ENCODE peak calls at places on chromosome 9, in seven cellular contexts. One of them, this sample, is unnamed.

GRCh38 chr9:114363424-114363823 is 24.4 kb downstream of the AKNA start:
- DNase-seq in IMR-90: no peak
- DNase-seq in A549: no peak
- DNase-seq in HepG2: no peak
- DNase-seq in H1: no peak
- DNase-seq in GM12878: no peak
- DNase-seq in K562: no peak
- DNase-seq in this sample: no peak

GRCh38 chr9:33619666-33620404 is 95.8 kb downstream of the ANKRD18B start:
- DNase-seq in H1: no peak
- DNase-seq in K562: peak
- DNase-seq in A549: peak
- DNase-seq in IMR-90: peak
- DNase-seq in GM12878: no peak
- DNase-seq in HepG2: peak
- DNase-seq in this sample: no peak

GRCh38 chr9:98656536-98656935 is 52.2 kb downstream of the GABBR2 start:
- DNase-seq in HepG2: no peak
- DNase-seq in K562: no peak
- DNase-seq in H1: no peak
- DNase-seq in A549: no peak
- DNase-seq in IMR-90: no peak
- DNase-seq in GM12878: no peak
- DNase-seq in this sample: no peak

GRCh38 chr9:137213160-137214060 is 7.9 kb downstream of the NDOR1 start:
- DNase-seq in HepG2: no peak
- DNase-seq in H1: no peak
- DNase-seq in GM12878: no peak
- DNase-seq in A549: no peak
- DNase-seq in K562: no peak
- DNase-seq in IMR-90: no peak
- DNase-seq in this sample: no peak

GRCh38 chr9:121721770-121722169 is 70.3 kb downstream of the DAB2IP start:
- DNase-seq in IMR-90: peak
- DNase-seq in A549: no peak
- DNase-seq in GM12878: no peak
- DNase-seq in K562: no peak
- DNase-seq in HepG2: no peak
- DNase-seq in H1: no peak
- DNase-seq in this sample: no peak

GRCh38 chr9:137444106-137444790 is 3.1 kb upstream of the ENTPD8 start:
- DNase-seq in HepG2: no peak
- DNase-seq in A549: no peak
- DNase-seq in IMR-90: no peak
- DNase-seq in K562: no peak
- DNase-seq in H1: no peak
- DNase-seq in GM12878: no peak
- DNase-seq in this sample: no peak

GRCh38 chr9:25350011-25350410 is 328.2 kb downstream of the TUSC1 start:
- DNase-seq in IMR-90: no peak
- DNase-seq in K562: no peak
- DNase-seq in GM12878: no peak
- DNase-seq in HepG2: no peak
- DNase-seq in H1: no peak
- DNase-seq in A549: no peak
- DNase-seq in this sample: no peak

GRCh38 chr9:69223605-69224004 is 49.5 kb downstream of the TJP2 start:
- DNase-seq in K562: peak
- DNase-seq in H1: peak
- DNase-seq in HepG2: peak
- DNase-seq in A549: peak
- DNase-seq in GM12878: no peak
- DNase-seq in IMR-90: peak
- DNase-seq in this sample: peak

GRCh38 chr9:91422832-91423711 is 560 bp downstream of the NFIL3 start:
- DNase-seq in IMR-90: peak
- DNase-seq in A549: peak
- DNase-seq in H1: no peak
- DNase-seq in K562: peak
- DNase-seq in GM12878: no peak
- DNase-seq in HepG2: peak
- DNase-seq in this sample: peak

GRCh38 chr9:111118256-111118950 is 80.1 kb upstream of the LPAR1 start:
- DNase-seq in IMR-90: peak
- DNase-seq in HepG2: no peak
- DNase-seq in A549: no peak
- DNase-seq in GM12878: no peak
- DNase-seq in K562: no peak
- DNase-seq in H1: no peak
- DNase-seq in this sample: no peak

GRCh38 chr9:16217933-16218830 is 652.3 kb downstream of the BNC2 start:
- DNase-seq in HepG2: no peak
- DNase-seq in GM12878: no peak
- DNase-seq in IMR-90: no peak
- DNase-seq in K562: no peak
- DNase-seq in H1: no peak
- DNase-seq in A549: no peak
- DNase-seq in this sample: no peak

GRCh38 chr9:4680750-4681149 is 1.4 kb downstream of the CDC37L1 start:
- DNase-seq in GM12878: no peak
- DNase-seq in HepG2: peak
- DNase-seq in IMR-90: peak
- DNase-seq in K562: no peak
- DNase-seq in H1: no peak
- DNase-seq in A549: no peak
- DNase-seq in this sample: no peak

GRCh38 chr9:82957526-82958379 is 105.2 kb downstream of the RASEF start:
- DNase-seq in H1: no peak
- DNase-seq in A549: no peak
- DNase-seq in HepG2: no peak
- DNase-seq in GM12878: no peak
- DNase-seq in IMR-90: no peak
- DNase-seq in K562: no peak
- DNase-seq in this sample: no peak

GRCh38 chr9:114771901-114772300 is 33.9 kb downstream of the TNFSF15 start:
- DNase-seq in H1: no peak
- DNase-seq in IMR-90: no peak
- DNase-seq in K562: no peak
- DNase-seq in A549: no peak
- DNase-seq in HepG2: no peak
- DNase-seq in GM12878: no peak
- DNase-seq in this sample: no peak

GRCh38 chr9:109968702-109969450 is 188.9 kb downstream of the PALM2AKAP2 start:
- DNase-seq in H1: peak
- DNase-seq in A549: no peak
- DNase-seq in IMR-90: peak
- DNase-seq in GM12878: no peak
- DNase-seq in HepG2: peak
- DNase-seq in K562: no peak
- DNase-seq in this sample: peak

GRCh38 chr9:135478191-135478590 is 1.4 kb upstream of the PPP1R26 start:
- DNase-seq in A549: no peak
- DNase-seq in K562: no peak
- DNase-seq in HepG2: no peak
- DNase-seq in GM12878: no peak
- DNase-seq in H1: no peak
- DNase-seq in IMR-90: no peak
- DNase-seq in this sample: no peak

GRCh38 chr9:105416840-105417239 is 31.0 kb upstream of the FSD1L start:
- DNase-seq in K562: no peak
- DNase-seq in IMR-90: no peak
- DNase-seq in H1: no peak
- DNase-seq in HepG2: no peak
- DNase-seq in GM12878: no peak
- DNase-seq in A549: no peak
- DNase-seq in this sample: no peak

GRCh38 chr9:121651295-121652036 is at the start of gene DAB2IP:
- DNase-seq in K562: no peak
- DNase-seq in GM12878: no peak
- DNase-seq in A549: no peak
- DNase-seq in IMR-90: peak
- DNase-seq in HepG2: no peak
- DNase-seq in H1: no peak
- DNase-seq in this sample: peak

GRCh38 chr9:96299823-96300222 is 2.2 kb downstream of the HSD17B3 start:
- DNase-seq in H1: no peak
- DNase-seq in HepG2: no peak
- DNase-seq in IMR-90: peak
- DNase-seq in K562: no peak
- DNase-seq in A549: no peak
- DNase-seq in GM12878: no peak
- DNase-seq in this sample: no peak

GRCh38 chr9:27053369-27054057 is 48.0 kb upstream of the LRRC19 start:
- DNase-seq in A549: no peak
- DNase-seq in HepG2: no peak
- DNase-seq in GM12878: no peak
- DNase-seq in K562: no peak
- DNase-seq in H1: no peak
- DNase-seq in IMR-90: peak
- DNase-seq in this sample: no peak

GRCh38 chr9:95143591-95144561 is 173.6 kb downstream of the FANCC start:
- DNase-seq in IMR-90: peak
- DNase-seq in H1: no peak
- DNase-seq in K562: no peak
- DNase-seq in HepG2: peak
- DNase-seq in A549: no peak
- DNase-seq in GM12878: no peak
- DNase-seq in this sample: no peak

GRCh38 chr9:110027624-110028023 is 180.3 kb downstream of the C9orf152 start:
- DNase-seq in A549: no peak
- DNase-seq in H1: no peak
- DNase-seq in HepG2: peak
- DNase-seq in K562: no peak
- DNase-seq in IMR-90: peak
- DNase-seq in GM12878: no peak
- DNase-seq in this sample: no peak

GRCh38 chr9:86944974-86945867 is 2.1 kb downstream of the GAS1 start:
- DNase-seq in A549: no peak
- DNase-seq in K562: no peak
- DNase-seq in HepG2: no peak
- DNase-seq in GM12878: no peak
- DNase-seq in H1: no peak
- DNase-seq in IMR-90: peak
- DNase-seq in this sample: peak

GRCh38 chr9:74281674-74282073 is 215.5 kb upstream of the RORB start:
- DNase-seq in GM12878: no peak
- DNase-seq in HepG2: peak
- DNase-seq in A549: no peak
- DNase-seq in H1: no peak
- DNase-seq in K562: peak
- DNase-seq in IMR-90: no peak
- DNase-seq in this sample: peak

GRCh38 chr9:111263116-111263515 is 66.9 kb downstream of the OR2K2 start:
- DNase-seq in H1: no peak
- DNase-seq in K562: no peak
- DNase-seq in IMR-90: no peak
- DNase-seq in A549: no peak
- DNase-seq in HepG2: no peak
- DNase-seq in GM12878: no peak
- DNase-seq in this sample: no peak

GRCh38 chr9:126611592-126612328 is 2.0 kb upstream of the LMX1B start:
- DNase-seq in HepG2: peak
- DNase-seq in A549: peak
- DNase-seq in H1: peak
- DNase-seq in IMR-90: peak
- DNase-seq in K562: peak
- DNase-seq in GM12878: no peak
- DNase-seq in this sample: peak

GRCh38 chr9:134642385-134643181 is 980 bp downstream of the COL5A1 start:
- DNase-seq in HepG2: no peak
- DNase-seq in IMR-90: peak
- DNase-seq in H1: no peak
- DNase-seq in K562: no peak
- DNase-seq in A549: peak
- DNase-seq in GM12878: no peak
- DNase-seq in this sample: peak

GRCh38 chr9:111965566-111966019 is 69.0 kb downstream of the UGCG start:
- DNase-seq in A549: peak
- DNase-seq in K562: no peak
- DNase-seq in H1: no peak
- DNase-seq in IMR-90: peak
- DNase-seq in HepG2: peak
- DNase-seq in GM12878: peak
- DNase-seq in this sample: no peak

GRCh38 chr9:134536101-134536900 is 105.3 kb upstream of the COL5A1 start:
- DNase-seq in A549: no peak
- DNase-seq in GM12878: no peak
- DNase-seq in K562: no peak
- DNase-seq in H1: no peak
- DNase-seq in HepG2: no peak
- DNase-seq in IMR-90: peak
- DNase-seq in this sample: no peak

GRCh38 chr9:23005061-23005690 is 558.6 kb downstream of the DMRTA1 start:
- DNase-seq in A549: no peak
- DNase-seq in GM12878: no peak
- DNase-seq in K562: no peak
- DNase-seq in H1: no peak
- DNase-seq in HepG2: no peak
- DNase-seq in IMR-90: no peak
- DNase-seq in this sample: no peak

GRCh38 chr9:31916591-31917223 is 467.7 kb upstream of the ACO1 start:
- DNase-seq in IMR-90: no peak
- DNase-seq in HepG2: peak
- DNase-seq in GM12878: no peak
- DNase-seq in K562: no peak
- DNase-seq in H1: no peak
- DNase-seq in A549: no peak
- DNase-seq in this sample: peak
- TF ChIP-seq USF2 in IMR-90: no peak
- TF ChIP-seq USF2 in HepG2: no peak
- TF ChIP-seq USF2 in GM12878: no peak
- TF ChIP-seq USF2 in K562: no peak
- TF ChIP-seq USF2 in H1: no peak
- TF ChIP-seq USF2 in A549: no peak
- TF ChIP-seq USF2 in this sample: no peak

GRCh38 chr9:127971357-127972315 is 9.2 kb downstream of the EEIG1 start:
- DNase-seq in GM12878: no peak
- DNase-seq in IMR-90: no peak
- DNase-seq in HepG2: no peak
- DNase-seq in H1: no peak
- DNase-seq in K562: no peak
- DNase-seq in A549: no peak
- DNase-seq in this sample: no peak
- TF ChIP-seq USF2 in GM12878: no peak
- TF ChIP-seq USF2 in IMR-90: no peak
- TF ChIP-seq USF2 in HepG2: no peak
- TF ChIP-seq USF2 in H1: no peak
- TF ChIP-seq USF2 in K562: no peak
- TF ChIP-seq USF2 in A549: no peak
- TF ChIP-seq USF2 in this sample: no peak

GRCh38 chr9:12652973-12653372 is 40.2 kb upstream of the TYRP1 start:
- DNase-seq in A549: no peak
- DNase-seq in GM12878: no peak
- DNase-seq in HepG2: no peak
- DNase-seq in H1: no peak
- DNase-seq in K562: no peak
- DNase-seq in IMR-90: no peak
- DNase-seq in this sample: no peak
- TF ChIP-seq USF2 in A549: no peak
- TF ChIP-seq USF2 in GM12878: no peak
- TF ChIP-seq USF2 in HepG2: no peak
- TF ChIP-seq USF2 in H1: no peak
- TF ChIP-seq USF2 in K562: no peak
- TF ChIP-seq USF2 in IMR-90: no peak
- TF ChIP-seq USF2 in this sample: no peak

GRCh38 chr9:35960029-35960655 is 2.2 kb upstream of the OR2S2 start:
- DNase-seq in K562: no peak
- DNase-seq in A549: no peak
- DNase-seq in GM12878: no peak
- DNase-seq in IMR-90: peak
- DNase-seq in HepG2: no peak
- DNase-seq in H1: no peak
- DNase-seq in this sample: no peak
- TF ChIP-seq USF2 in K562: no peak
- TF ChIP-seq USF2 in A549: no peak
- TF ChIP-seq USF2 in GM12878: no peak
- TF ChIP-seq USF2 in IMR-90: no peak
- TF ChIP-seq USF2 in HepG2: no peak
- TF ChIP-seq USF2 in H1: no peak
- TF ChIP-seq USF2 in this sample: no peak